ENCODE peak calls at places on chromosomes 1 and 21, in seven cellular contexts. Y is hepatocyte, K is DND-41, P is trophoblast cell, G is IMR-90, T is GM23248, N is fibroblast of lung. Z is an unnamed sample.

GRCh38 chr1:196034080-196034706 is 574.0 kb downstream of the KCNT2 start:
- DNase-seq in P (no peak), N (no peak), Y (no peak), G (no peak), K (no peak), T (peak; percentile 3), Z (no peak)

GRCh38 chr1:240073097-240073496 is 18.6 kb upstream of the FMN2 start:
- DNase-seq in K (no peak), P (no peak), T (no peak), Y (no peak), N (no peak), G (no peak), Z (no peak)

GRCh38 chr1:100581096-100581705 is 43.3 kb downstream of the GPR88 start:
- DNase-seq in T (peak; percentile 28), G (no peak), K (peak; percentile 24), Y (no peak), N (no peak), P (no peak), Z (no peak)

GRCh38 chr1:197150336-197151005 is 4.0 kb upstream of the ASPM start:
- DNase-seq in P (no peak), T (no peak), K (no peak), N (no peak), Y (no peak), G (no peak), Z (no peak)

GRCh38 chr1:103561612-103562395 is 9.6 kb upstream of the AMY2B start:
- DNase-seq in P (peak; percentile 25), G (no peak), Y (no peak), K (no peak), T (peak; percentile 2), N (no peak), Z (no peak)

GRCh38 chr1:203495845-203496244 is 1.9 kb downstream of the OPTC start:
- DNase-seq in Y (no peak), T (no peak), N (no peak), G (no peak), K (no peak), P (no peak), Z (no peak)

GRCh38 chr1:244150071-244150470 is 99.0 kb downstream of the ZBTB18 start:
- DNase-seq in N (no peak), Y (no peak), K (no peak), T (peak; percentile 59), G (peak; percentile 32), P (no peak), Z (no peak)

GRCh38 chr1:48495911-48496310 is 23.9 kb upstream of the SPATA6 start:
- DNase-seq in N (no peak), K (no peak), P (no peak), T (peak; percentile 16), Y (no peak), G (no peak), Z (no peak)

GRCh38 chr21:16588433-16588860 is 858.7 kb downstream of the USP25 start:
- DNase-seq in K (no peak), G (peak; percentile 84), P (peak; percentile 27), N (peak; percentile 92), T (peak; percentile 96), Y (peak; percentile 87), Z (peak; percentile 90)

GRCh38 chr21:36596174-36596573 is 102.7 kb upstream of the SIM2 start:
- DNase-seq in N (no peak), P (no peak), T (no peak), Y (no peak), G (no peak), K (no peak), Z (no peak)

GRCh38 chr1:96962807-96963206 is 241.2 kb downstream of the PTBP2 start:
- DNase-seq in N (peak; percentile 85), T (peak; percentile 50), G (peak; percentile 31), P (peak; percentile 1), Y (peak; percentile 47), K (no peak), Z (peak; percentile 87)

GRCh38 chr1:27341525-27342252 is at the start of gene SYTL1:
- DNase-seq in T (peak; percentile 82), N (peak; percentile 73), K (peak; percentile 62), P (peak; percentile 76), Y (peak; percentile 86), G (peak; percentile 67), Z (peak; percentile 53)

GRCh38 chr1:214187152-214187900 is 93.6 kb upstream of the SMYD2 start:
- DNase-seq in K (no peak), P (peak; percentile 12), Y (no peak), N (peak; percentile 8), T (peak; percentile 24), G (no peak), Z (no peak)

GRCh38 chr1:36721261-36721660 is 238.5 kb upstream of the CSF3R start:
- DNase-seq in K (no peak), T (no peak), G (no peak), P (no peak), N (no peak), Y (no peak), Z (no peak)

GRCh38 chr1:241275226-241275625 is 81.8 kb downstream of the RGS7 start:
- DNase-seq in T (no peak), N (no peak), Y (no peak), G (no peak), K (no peak), P (no peak), Z (no peak)

GRCh38 chr1:88284066-88284465 is 400.0 kb upstream of the PKN2 start:
- DNase-seq in K (no peak), T (peak; percentile 28), Y (no peak), N (peak; percentile 26), G (peak; percentile 12), P (no peak), Z (peak; percentile 12)

DNA sequence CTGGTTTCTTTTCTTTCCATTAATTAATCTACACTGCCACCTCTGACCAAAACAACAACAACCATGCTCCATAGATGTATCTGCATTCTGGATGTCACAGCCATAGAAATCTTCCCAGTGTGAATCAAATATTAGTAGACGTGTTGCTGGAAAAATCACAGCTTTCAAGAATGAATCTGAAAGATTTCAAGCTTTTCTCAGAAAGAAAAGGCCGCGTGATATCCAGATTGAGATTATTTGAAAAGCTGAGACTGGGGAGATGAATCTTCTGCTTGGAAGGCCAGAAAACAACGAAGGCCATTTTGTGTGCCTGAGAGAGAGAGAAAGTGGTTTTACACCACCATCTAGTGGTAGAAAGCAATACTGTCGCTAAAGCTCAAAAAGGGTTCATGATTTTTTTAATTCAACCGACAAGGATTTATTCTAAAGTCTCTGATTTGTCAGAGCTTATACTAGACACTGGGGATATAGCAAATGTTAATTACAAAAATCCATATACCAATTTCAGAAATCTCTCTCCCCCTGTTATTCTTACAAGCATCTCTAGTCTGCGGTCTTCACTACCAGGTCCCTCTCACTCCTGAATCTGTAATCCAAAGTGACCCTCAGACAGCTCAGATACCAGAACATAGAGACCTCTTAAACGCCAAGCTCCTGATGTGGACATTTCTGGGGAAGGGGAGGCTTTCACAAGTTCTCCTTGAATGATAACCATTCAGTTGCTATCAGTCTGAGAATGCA is 87.5 kb upstream of the SGIP1 start:
- DNase-seq in P (peak; percentile 85), K (peak; percentile 27), T (peak; percentile 80), G (peak; percentile 76), N (peak; percentile 50), Y (peak; percentile 76), Z (peak; percentile 40)
- H2AFZ ChIP-seq in P (no peak overlapping the region), K (peak overlapping the region; percentile 69), T (peak overlapping the region; percentile 78), G (peak overlapping the region; percentile 57), N (peak overlapping the region; percentile 46), Y (peak overlapping the region; percentile 62), Z (peak overlapping the region; percentile 1)

GRCh38 chr21:34144224-34144623 is 70.8 kb downstream of the MRPS6 start:
- DNase-seq in G (no peak), P (no peak), T (no peak), N (no peak), Y (no peak), K (no peak), Z (no peak)

GRCh38 chr21:34143783-34144182 is 70.4 kb downstream of the MRPS6 start:
- DNase-seq in G (no peak), T (no peak), Y (no peak), K (no peak), N (no peak), P (no peak), Z (no peak)

GRCh38 chr21:34141373-34141772 is 68.0 kb downstream of the MRPS6 start:
- DNase-seq in P (peak; percentile 45), G (no peak), Y (no peak), N (no peak), K (no peak), T (no peak), Z (no peak)
- H3K9me3 ChIP-seq in P (peaks cover 10% of the 10 kb centered on the region), G (no peaks in the 10 kb centered on the region), Y (no peaks in the 10 kb centered on the region), N (no peaks in the 10 kb centered on the region), K (peaks cover 10% of the 10 kb centered on the region), T (no peaks in the 10 kb centered on the region), Z (no peaks in the 10 kb centered on the region)

DNA sequence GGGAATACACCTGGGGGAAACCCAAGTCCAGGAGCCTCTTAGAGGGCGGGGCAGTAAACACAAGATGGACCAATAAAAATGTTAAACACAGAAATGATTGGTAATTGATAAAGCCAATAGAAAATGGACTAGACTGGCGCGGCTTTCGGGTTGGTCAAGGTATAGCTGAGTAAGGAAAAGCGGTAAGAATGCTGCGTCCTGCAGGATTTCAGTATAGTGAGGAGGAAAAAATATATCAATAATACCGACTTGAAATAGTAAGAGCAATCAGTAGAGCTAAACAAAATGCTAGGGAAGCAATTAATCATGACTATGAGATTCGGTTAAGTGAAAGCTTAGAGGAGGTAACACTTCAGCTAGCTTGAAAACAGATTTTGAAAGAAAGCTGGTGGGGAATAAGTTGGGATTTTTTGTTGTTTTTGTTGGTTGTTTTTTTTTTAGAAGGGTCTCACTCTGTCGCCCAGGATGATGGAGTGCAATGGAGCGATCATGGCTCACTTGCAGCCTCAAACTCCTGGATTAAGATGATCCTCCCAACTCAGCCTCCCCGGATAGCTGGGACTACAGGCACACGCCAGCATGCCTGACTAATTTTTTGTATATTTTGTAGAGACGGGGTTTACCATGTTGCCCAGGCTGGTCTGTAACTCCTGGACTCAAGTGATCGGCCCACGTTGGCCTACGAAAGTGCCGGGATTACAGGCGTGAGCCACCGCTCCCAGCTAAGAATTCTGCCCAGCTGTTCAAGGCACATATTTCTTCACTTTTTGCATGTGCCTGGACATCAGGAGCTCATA is 699 bp upstream of the TESK2 start:
- DNase-seq in P (no peak), Y (no peak), N (no peak), T (no peak), K (no peak), G (no peak), Z (no peak)
- H2AFZ ChIP-seq in P (no peak overlapping the region), Y (no peak overlapping the region), N (peak overlapping the region; percentile 66), T (peak overlapping the region; percentile 92), K (peak overlapping the region; percentile 68), G (peak overlapping the region; percentile 85), Z (peak overlapping the region; percentile 8)

GRCh38 chr1:68788762-68789161 is 291.9 kb upstream of the DEPDC1 start:
- DNase-seq in P (no peak), T (no peak), G (no peak), N (no peak), Y (no peak), K (no peak), Z (no peak)

GRCh38 chr1:68796888-68797287 is 300.0 kb upstream of the DEPDC1 start:
- DNase-seq in T (no peak), G (no peak), Y (no peak), K (no peak), P (no peak), N (no peak), Z (no peak)

GRCh38 chr1:68795956-68796355 is 299.1 kb upstream of the DEPDC1 start:
- DNase-seq in Y (no peak), K (no peak), P (no peak), T (no peak), G (no peak), N (peak; percentile 1), Z (no peak)

DNA sequence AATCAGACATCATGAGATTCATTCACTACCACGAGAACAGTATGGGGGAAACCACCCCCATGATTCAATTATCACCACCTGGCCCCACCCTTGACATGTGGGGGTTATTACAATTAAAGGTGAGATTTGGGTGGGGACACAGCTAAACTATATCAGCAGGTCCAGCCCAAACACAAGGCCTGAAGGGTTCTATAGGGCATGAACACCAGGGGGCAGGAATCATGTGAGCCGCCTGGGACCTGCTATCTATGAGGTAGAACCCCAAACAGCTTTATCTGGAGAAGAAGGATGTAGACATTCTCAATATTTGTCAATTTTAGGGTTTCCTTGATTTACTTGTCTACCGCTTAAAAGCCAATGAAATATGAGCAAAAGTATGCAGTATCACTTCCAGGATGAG is 294.9 kb upstream of the DEPDC1 start:
- DNase-seq in K (no peak), P (no peak), Y (no peak), N (no peak), G (no peak), T (no peak), Z (no peak)
- H3K9me3 ChIP-seq in K (no peaks in the 10 kb centered on the region), P (no peaks in the 10 kb centered on the region), Y (no peaks in the 10 kb centered on the region), N (no peaks in the 10 kb centered on the region), G (no peaks in the 10 kb centered on the region), T (no peaks in the 10 kb centered on the region), Z (no peaks in the 10 kb centered on the region)

Z was measured in astrocyte.